ENCODE peak calls at places on chromosomes 12 and 14, in five cellular contexts. U, R, F, S and W are unnamed samples.
A peak's percentile ranks its signal among the peaks of the same experiment; 100 is the strongest.

GRCh38 chr12:106019130-106019529 is 119.6 kb downstream of the NUAK1 start:
- DNase-seq in U (no peak), R (no peak), F (no peak), S (no peak), W (no peak)

GRCh38 chr14:90091393-90091792 is 29.6 kb downstream of the KCNK13 start:
- DNase-seq in U (no peak), R (no peak), F (no peak), S (no peak), W (no peak)

GRCh38 chr12:105761075-105761474 is 377.7 kb downstream of the NUAK1 start:
- DNase-seq in U (no peak), R (no peak), F (no peak), S (no peak), W (no peak)

GRCh38 chr12:22069851-22070250 is 23.8 kb downstream of the CMAS start:
- DNase-seq in U (no peak), R (no peak), F (no peak), S (no peak), W (no peak)

GRCh38 chr12:104414581-104415305 is 42.0 kb upstream of the CHST11 start:
- DNase-seq in U (no peak), R (no peak), F (no peak), S (no peak), W (no peak)

GRCh38 chr14:75323571-75323970 is 44.9 kb downstream of the FOS start:
- DNase-seq in U (no peak), R (no peak), F (no peak), S (no peak), W (no peak)

GRCh38 chr14:70080081-70080480 is 108.7 kb downstream of the SLC8A3 start:
- DNase-seq in U (no peak), R (no peak), F (no peak), S (no peak), W (no peak)

GRCh38 chr14:59417301-59417700 is 47.9 kb downstream of the GPR135 start:
- DNase-seq in U (no peak), R (no peak), F (no peak), S (no peak), W (no peak)

GRCh38 chr12:94405378-94406116 is 54.1 kb downstream of the CEP83 start:
- DNase-seq in U (peak; percentile 13), R (no peak), F (no peak), S (no peak), W (no peak)

GRCh38 chr12:2374092-2374740 is 321.4 kb downstream of the CACNA1C start:
- DNase-seq in U (no peak), R (no peak), F (no peak), S (peak; percentile 63), W (no peak)

GRCh38 chr12:106369624-106370346 is 12.2 kb downstream of the POLR3B start:
- DNase-seq in U (peak; percentile 88), R (no peak), F (no peak), S (no peak), W (no peak)

GRCh38 chr12:115570271-115570777 is 707.2 kb downstream of the MED13L start:
- DNase-seq in U (no peak), R (no peak), F (no peak), S (no peak), W (no peak)

GRCh38 chr12:74747305-74747704 is 209.7 kb downstream of the ATXN7L3B start:
- DNase-seq in U (no peak), R (no peak), F (no peak), S (no peak), W (no peak)

GRCh38 chr12:112381421-112381897 is 772 bp downstream of the HECTD4 start:
- DNase-seq in U (peak; percentile 24), R (peak; percentile 7), F (peak; percentile 27), S (peak; percentile 68), W (peak; percentile 33)

GRCh38 chr12:52835271-52836041 is 1.3 kb upstream of the KRT79 start:
- DNase-seq in U (no peak), R (no peak), F (no peak), S (no peak), W (no peak)

GRCh38 chr12:10618338-10618987 is 5.1 kb upstream of the MAGOHB start:
- DNase-seq in U (peak; percentile 45), R (no peak), F (no peak), S (no peak), W (no peak)

GRCh38 chr12:102096855-102097254 is 23.1 kb downstream of the NUP37 start:
- DNase-seq in U (no peak), R (no peak), F (no peak), S (no peak), W (no peak)

GRCh38 chr12:78096909-78097597 is 266.4 kb downstream of the NAV3 start:
- DNase-seq in U (peak; percentile 47), R (no peak), F (no peak), S (no peak), W (no peak)

GRCh38 chr14:58465425-58465824 is 37.9 kb downstream of the KIAA0586 start:
- DNase-seq in U (peak; percentile 70), R (no peak), F (no peak), S (no peak), W (no peak)

GRCh38 chr12:116922194-116922897 is 11.6 kb downstream of the FBXW8 start:
- DNase-seq in U (no peak), R (no peak), F (no peak), S (no peak), W (no peak)

GRCh38 chr14:82080319-82080718 is 546.7 kb upstream of the SEL1L start:
- DNase-seq in U (no peak), R (no peak), F (no peak), S (no peak), W (no peak)

GRCh38 chr14:21169587-21169986 is 13.7 kb upstream of the OR5AU1 start:
- DNase-seq in U (no peak), R (no peak), F (no peak), S (no peak), W (no peak)

GRCh38 chr12:12645485-12645884 is 33.8 kb downstream of the CREBL2 start:
- DNase-seq in U (peak; percentile 26), R (peak; percentile 21), F (no peak), S (no peak), W (no peak)

GRCh38 chr12:120466560-120467315 is 2.8 kb downstream of the SRSF9 start:
- DNase-seq in U (peak; percentile 52), R (peak; percentile 15), F (peak; percentile 48), S (no peak), W (no peak)

GRCh38 chr12:57190037-57190436 is 26.6 kb upstream of the NXPH4 start:
- DNase-seq in U (no peak), R (no peak), F (no peak), S (no peak), W (no peak)

GRCh38 chr12:52004042-52004648 is 2.6 kb upstream of the TAMALIN start:
- DNase-seq in U (peak; percentile 76), R (no peak), F (peak; percentile 68), S (no peak), W (no peak)

GRCh38 chr14:105748204-105748578 is 221.8 kb downstream of the TMEM121 start:
- DNase-seq in U (no peak), R (no peak), F (no peak), S (peak; percentile 63), W (peak; percentile 12)

GRCh38 chr12:117762143-117762542 is 206.6 kb downstream of the KSR2 start:
- DNase-seq in U (no peak), R (no peak), F (no peak), S (no peak), W (no peak)

GRCh38 chr14:90375934-90376333 is 20.9 kb upstream of the CALM1 start:
- DNase-seq in U (no peak), R (no peak), F (no peak), S (no peak), W (no peak)

GRCh38 chr12:75818863-75819262 is 212.7 kb downstream of the PHLDA1 start:
- DNase-seq in U (no peak), R (no peak), F (no peak), S (no peak), W (no peak)

GRCh38 chr12:27424631-27425230 is 21.8 kb upstream of the SMCO2 start:
- DNase-seq in U (peak; percentile 72), R (no peak), F (no peak), S (no peak), W (no peak)

GRCh38 chr12:26277511-26278246 is 82.3 kb downstream of the SSPN start:
- DNase-seq in U (peak; percentile 20), R (no peak), F (no peak), S (no peak), W (no peak)

GRCh38 chr12:124819080-124819479 is 44.6 kb downstream of the SCARB1 start:
- DNase-seq in U (no peak), R (no peak), F (no peak), S (no peak), W (no peak)

DNA sequence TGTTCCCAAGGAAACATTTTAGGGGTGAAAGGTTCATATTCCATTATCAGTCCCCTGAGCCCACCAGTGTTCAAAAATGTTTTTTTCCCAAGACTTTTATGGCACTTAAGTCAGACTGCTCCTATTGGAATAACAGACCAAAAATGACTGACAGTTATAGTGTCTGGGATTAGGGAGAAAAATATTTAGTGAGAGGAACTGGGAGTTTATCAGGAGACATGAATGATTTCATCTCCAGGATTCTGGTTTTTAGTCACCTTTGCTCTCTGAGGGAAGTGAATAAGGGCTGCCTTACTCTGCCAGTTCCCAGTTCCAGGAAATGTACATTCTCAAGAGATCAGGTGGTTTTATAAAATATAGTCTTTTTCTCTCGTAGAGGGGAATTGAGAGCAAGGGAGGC is 68.0 kb downstream of the PDE3A start:
- DNase-seq in U (no peak), R (no peak), F (no peak), S (no peak), W (no peak)
- H3K27ac ChIP-seq in U (no peak overlapping the region), R (no peak overlapping the region), F (no peak overlapping the region), S (peak overlapping the region; percentile 48), W (no peak overlapping the region)

DNA sequence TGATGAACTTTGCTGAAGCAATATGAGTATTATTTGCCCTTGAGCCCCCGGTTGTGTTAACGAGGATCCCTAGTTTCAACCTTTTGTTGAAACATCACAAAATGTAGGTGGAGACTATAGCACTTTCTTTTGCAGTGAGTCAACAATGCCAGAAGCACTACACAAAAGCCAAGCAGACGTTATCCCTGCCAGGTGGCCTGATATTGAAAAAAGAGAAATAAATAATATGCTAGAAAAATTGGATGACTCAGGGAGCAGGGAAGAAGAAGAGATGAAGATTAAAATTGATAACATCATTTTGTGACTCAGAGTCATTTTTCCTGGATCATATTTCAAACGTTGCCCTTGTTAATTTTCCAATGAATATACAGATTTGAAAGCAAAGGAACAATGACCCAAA is 58.2 kb downstream of the RERG start:
- DNase-seq in U (no peak), R (no peak), F (no peak), S (no peak), W (no peak)
- H3K27ac ChIP-seq in U (no peak overlapping the region), R (no peak overlapping the region), F (peak overlapping the region; percentile 64), S (peak overlapping the region; percentile 87), W (no peak overlapping the region)

GRCh38 chr14:96051231-96051630 is 12.1 kb downstream of the C14orf132 start:
- DNase-seq in U (no peak), R (no peak), F (no peak), S (no peak), W (no peak)

GRCh38 chr14:96053236-96053599 is 14.1 kb downstream of the C14orf132 start:
- DNase-seq in U (no peak), R (no peak), F (no peak), S (no peak), W (no peak)

GRCh38 chr14:96053600-96054381 is 14.6 kb downstream of the C14orf132 start:
- DNase-seq in U (peak; percentile 95), R (no peak), F (no peak), S (peak; percentile 92), W (peak; percentile 63)

GRCh38 chr14:96051642-96052540 is 12.7 kb downstream of the C14orf132 start:
- DNase-seq in U (no peak), R (no peak), F (peak; percentile 18), S (no peak), W (no peak)

GRCh38 chr14:96052541-96053105 is 13.5 kb downstream of the C14orf132 start:
- DNase-seq in U (peak; percentile 37), R (no peak), F (no peak), S (no peak), W (no peak)
- H3K27ac ChIP-seq in U (no peak overlapping the region), R (no peak overlapping the region), F (peak overlapping the region; percentile 74), S (peak overlapping the region; percentile 87), W (no peak overlapping the region)

GRCh38 chr12:48031135-48031960 is 27.1 kb upstream of the COL2A1 start:
- DNase-seq in U (no peak), R (no peak), F (no peak), S (no peak), W (no peak)
- H3K27ac ChIP-seq in U (no peak overlapping the region), R (no peak overlapping the region), F (no peak overlapping the region), S (no peak overlapping the region), W (no peak overlapping the region)